ENCODE peak calls at places on chromosomes 1 and 21, in four cellular contexts. T is tibial nerve, J is fibroblast of mammary gland, K is AG04450. L is an unnamed sample.
A peak's percentile ranks its signal among the peaks of the same experiment; 100 is the strongest.

GRCh38 chr1:24558902-24559791 is 3.3 kb downstream of the NCMAP start:
- DNase-seq in K (peak; percentile 34), J (peak; percentile 74), T (peak; percentile 62), L (peak; percentile 32)

GRCh38 chr1:206456577-206457375 is 13.5 kb upstream of the IKBKE start:
- DNase-seq in T (no peak), J (peak; percentile 73), K (no peak), L (no peak)

GRCh38 chr1:18513995-18514394 is 33.3 kb downstream of the KLHDC7A start:
- DNase-seq in K (no peak), T (no peak), J (no peak), L (no peak)

GRCh38 chr1:225572422-225572821 is 80.5 kb downstream of the ENAH start:
- DNase-seq in J (peak; percentile 66), T (no peak), K (no peak), L (no peak)

GRCh38 chr1:64543831-64544230 is 73.9 kb downstream of the CACHD1 start:
- DNase-seq in J (peak; percentile 63), T (no peak), K (no peak), L (no peak)

GRCh38 chr1:84415386-84415785 is 17.1 kb downstream of the DNASE2B start:
- DNase-seq in K (no peak), J (peak; percentile 29), T (no peak), L (no peak)

GRCh38 chr1:8011016-8011415 is 15.1 kb downstream of the ERRFI1 start:
- DNase-seq in T (no peak), K (no peak), J (peak; percentile 18), L (no peak)

GRCh38 chr1:31712625-31713024 is 8.8 kb upstream of the COL16A1 start:
- DNase-seq in K (peak; percentile 55), T (peak; percentile 58), J (peak; percentile 63), L (no peak)

GRCh38 chr1:208142632-208143390 is 101.4 kb downstream of the PLXNA2 start:
- DNase-seq in J (no peak), K (no peak), T (no peak), L (no peak)
- TF ChIP-seq CTCF in J (no peak), K (no peak), T (no peak), L (no peak)

DNA sequence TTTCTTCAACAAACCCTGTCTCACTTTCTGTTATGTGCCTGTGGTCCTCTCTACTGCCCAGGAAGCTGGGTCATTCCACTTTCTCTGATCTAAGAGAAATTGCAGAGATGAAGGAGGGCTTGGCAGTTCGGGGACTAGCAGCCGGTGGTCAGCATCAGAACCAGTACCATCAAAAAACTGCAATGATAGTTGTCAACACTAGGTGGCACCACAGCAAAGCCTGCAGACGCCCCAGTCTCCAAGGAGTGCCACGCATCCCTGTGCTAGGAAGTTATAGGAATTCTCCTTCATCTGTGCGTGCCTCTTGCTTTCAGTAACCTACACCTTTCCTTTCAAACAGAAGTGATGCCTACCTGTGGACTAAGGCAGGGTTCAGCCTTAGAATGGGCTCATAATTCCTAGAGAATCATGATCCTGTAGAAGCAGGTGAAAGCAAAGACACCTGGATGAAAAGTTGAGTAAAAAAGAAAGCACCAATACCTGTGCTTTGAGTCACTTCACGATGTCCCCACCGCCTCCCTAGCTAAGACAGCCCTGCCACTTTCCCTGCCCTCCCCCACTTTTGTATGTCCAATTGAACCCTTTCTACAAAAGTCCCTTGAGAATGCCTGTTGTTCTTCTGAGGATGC is 129.2 kb downstream of the ADAMTS1 start:
- DNase-seq in K (peak; percentile 16), J (peak; percentile 57), T (peak; percentile 52), L (no peak)
- TF ChIP-seq CTCF in K (peak; percentile 85), J (peak; percentile 91), T (peak; percentile 72), L (peak; percentile 85)

DNA sequence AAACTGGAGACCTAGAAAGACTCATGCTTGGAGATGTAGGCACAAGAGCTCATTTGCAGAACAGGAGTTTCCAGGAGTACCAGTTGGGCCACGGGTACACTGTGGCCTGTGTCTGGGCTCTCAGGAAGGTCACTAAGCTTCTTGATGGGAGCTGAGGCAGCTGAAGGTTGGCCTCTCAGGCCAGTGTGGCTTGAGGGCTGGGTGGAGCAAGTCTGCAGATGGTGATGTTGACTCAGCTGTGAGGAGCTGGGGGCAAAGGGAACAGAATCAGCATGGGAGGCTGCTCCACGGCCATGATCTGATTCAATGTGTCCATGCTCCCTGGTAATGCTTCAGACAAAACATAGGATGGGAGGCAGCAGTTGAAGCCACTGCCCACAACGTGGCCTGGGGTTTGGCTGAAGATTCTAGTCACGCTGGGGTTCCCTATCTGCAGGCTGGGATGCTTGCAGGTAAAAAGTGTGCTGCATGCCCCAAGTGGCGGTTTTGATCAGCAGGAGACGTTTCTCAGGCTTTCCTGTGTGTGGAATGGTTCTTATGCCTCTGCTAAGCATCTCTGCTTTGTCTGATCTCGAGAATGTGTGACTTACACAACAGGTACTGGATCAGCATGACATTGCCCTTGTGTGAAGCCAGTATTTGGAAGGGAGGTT is 15.4 kb upstream of the TENT5C start:
- DNase-seq in J (no peak), T (no peak), K (no peak), L (no peak)
- TF ChIP-seq CTCF in J (no peak), T (no peak), K (no peak), L (no peak)

GRCh38 chr1:27321813-27322568 is at the start of gene TMEM222:
- DNase-seq in K (peak; percentile 88), J (peak; percentile 95), T (peak; percentile 92), L (peak; percentile 89)
- TF ChIP-seq CTCF in K (peak; percentile 11), J (no peak), T (peak; percentile 21), L (peak; percentile 2)

GRCh38 chr1:183580281-183580682 is 10.0 kb downstream of the NCF2 start:
- DNase-seq in T (peak; percentile 14), K (no peak), J (peak; percentile 31), L (no peak)
- TF ChIP-seq CTCF in T (no peak), K (peak; percentile 20), J (peak; percentile 26), L (peak; percentile 13)

GRCh38 chr21:21163904-21164303 is 165.7 kb downstream of the NCAM2 start:
- DNase-seq in T (peak; percentile 67), K (peak; percentile 52), J (peak; percentile 80), L (peak; percentile 45)
- TF ChIP-seq CTCF in T (peak; percentile 36), K (peak; percentile 62), J (peak; percentile 60), L (peak; percentile 54)

DNA sequence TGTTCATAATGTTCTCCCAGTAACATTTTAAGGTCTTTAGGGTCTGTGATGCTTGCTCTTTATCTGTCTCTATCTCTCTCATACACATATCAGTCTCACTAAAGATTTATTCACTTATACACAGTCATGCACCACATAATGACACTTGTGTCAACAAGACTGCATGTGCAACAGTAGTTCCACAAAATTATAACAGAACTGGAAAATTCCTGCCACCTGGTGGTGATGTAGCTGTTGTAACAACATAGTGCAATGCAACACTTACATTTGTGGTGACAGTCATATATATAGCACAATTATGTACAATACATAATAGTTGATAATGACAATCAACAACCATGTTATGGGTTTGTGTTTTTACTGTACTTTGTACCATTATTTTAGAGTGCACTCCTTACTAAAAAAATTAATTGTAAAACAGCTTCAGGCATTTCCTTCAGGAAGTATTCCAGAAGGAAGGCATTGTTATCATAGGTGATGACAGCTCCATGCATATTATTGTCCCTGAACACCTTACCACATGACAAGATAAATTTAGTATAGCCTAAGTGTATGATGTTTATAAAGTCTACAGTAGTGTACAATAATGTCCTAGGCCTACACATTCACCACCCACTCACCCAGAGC is 8.1 kb downstream of the TDRD5 start:
- DNase-seq in K (no peak), T (no peak), J (peak; percentile 38), L (no peak)
- TF ChIP-seq CTCF in K (peak; percentile 39), T (peak; percentile 14), J (peak; percentile 46), L (peak; percentile 17)

L was measured in AG09319.